ENCODE peak calls at places on chromosome 4, in ten cellular contexts. X is stimulated activated CD8-positive, alpha-beta memory T cell treated with anti-CD3 and anti-CD28 coated beads, Interleukin-4, amount 100 ng/mL, for 4 hours; I is OCI-LY7; W is fibroblast of lung; R is AML-193; V is AG09319; B is fibroblast of pulmonary artery; Y is NCI-H1105 treated with DMSO at 0.1 percent for 48 hours; H is activated CD4-positive, alpha-beta T cell treated with anti-CD3 and anti-CD28 coated beads, Interleukin-2, amount 50 U/mL, for 24 hours; Q is HEK293T. C is an unnamed sample.

GRCh38 chr4:47705326-47705981 is 132.4 kb downstream of the CORIN start:
- DNase-seq in Y (no peak), X (no peak), H (no peak), B (peak; percentile 35), Q (peak; percentile 7), W (peak; percentile 15), R (peak; percentile 40), V (no peak), I (peak; percentile 42), C (no peak)

GRCh38 chr4:173025131-173025530 is 143.5 kb upstream of the GALNT7 start:
- DNase-seq in B (peak; percentile 84), Q (peak; percentile 59), H (no peak), W (peak; percentile 68), V (peak; percentile 36), R (peak; percentile 77), X (no peak), Y (peak; percentile 55), I (peak; percentile 78), C (no peak)

GRCh38 chr4:22573198-22573597 is 57.3 kb upstream of the ADGRA3 start:
- DNase-seq in R (no peak), Q (no peak), Y (peak; percentile 76), H (no peak), V (no peak), X (no peak), W (peak; percentile 19), B (peak; percentile 24), I (no peak), C (no peak)

GRCh38 chr4:93731448-93731847 is 97.1 kb upstream of the ATOH1 start:
- DNase-seq in Q (no peak), X (no peak), W (peak; percentile 10), B (no peak), R (no peak), I (no peak), V (no peak), Y (no peak), H (no peak), C (no peak)

GRCh38 chr4:120630432-120630831 is 292.1 kb downstream of the PRDM5 start:
- DNase-seq in X (no peak), V (no peak), R (no peak), B (peak; percentile 11), W (peak; percentile 7), Y (no peak), Q (no peak), I (no peak), H (no peak), C (no peak)

GRCh38 chr4:54513741-54514140 is 144.0 kb upstream of the KIT start:
- DNase-seq in R (no peak), W (no peak), V (no peak), I (no peak), X (no peak), Y (no peak), Q (no peak), H (no peak), B (no peak), C (no peak)

GRCh38 chr4:40227284-40227683 is 30.5 kb downstream of the RHOH start:
- DNase-seq in R (no peak), I (no peak), W (no peak), B (no peak), Y (no peak), X (no peak), Q (no peak), H (no peak), V (no peak), C (no peak)

GRCh38 chr4:10083861-10084641 is 32.5 kb downstream of the WDR1 start:
- DNase-seq in V (no peak), X (no peak), H (no peak), Y (no peak), R (no peak), I (no peak), W (no peak), Q (no peak), B (no peak), C (peak; percentile 18)

GRCh38 chr4:118398226-118399090 is 45.7 kb upstream of the PRSS12 start:
- DNase-seq in I (no peak), Y (no peak), W (no peak), V (no peak), B (no peak), R (peak; percentile 64), Q (no peak), X (no peak), H (no peak), C (no peak)

GRCh38 chr4:73152893-73153292 is 83.4 kb upstream of the COX18 start:
- DNase-seq in W (no peak), B (peak; percentile 23), R (no peak), Q (no peak), I (no peak), X (no peak), V (no peak), H (no peak), Y (no peak), C (no peak)

GRCh38 chr4:79082988-79083387 is 143.8 kb upstream of the PAQR3 start:
- DNase-seq in I (no peak), H (no peak), W (no peak), R (no peak), Q (no peak), B (no peak), Y (no peak), V (no peak), X (no peak), C (no peak)

GRCh38 chr4:168585168-168586091 is 88.6 kb downstream of the PALLD start:
- DNase-seq in V (peak; percentile 61), Q (peak; percentile 78), I (peak; percentile 4), Y (no peak), R (peak; percentile 22), X (no peak), W (peak; percentile 78), B (peak; percentile 91), H (no peak), C (peak; percentile 57)

GRCh38 chr4:3136454-3136853 is 62.0 kb downstream of the HTT start:
- DNase-seq in W (no peak), I (peak; percentile 7), H (no peak), Q (no peak), X (no peak), B (peak; percentile 58), R (no peak), V (no peak), Y (no peak), C (no peak)

GRCh38 chr4:153274967-153275366 is 69.5 kb upstream of the MND1 start:
- DNase-seq in X (no peak), Y (no peak), I (no peak), R (no peak), B (no peak), W (peak; percentile 6), Q (no peak), V (no peak), H (no peak), C (no peak)

GRCh38 chr4:971670-972500 is 1.5 kb downstream of the DGKQ start:
- DNase-seq in I (no peak), B (no peak), X (no peak), R (no peak), V (no peak), Y (no peak), H (no peak), Q (no peak), W (no peak), C (no peak)

GRCh38 chr4:169675825-169676224 is 55.4 kb downstream of the CLCN3 start:
- DNase-seq in B (no peak), Y (no peak), X (no peak), R (no peak), I (no peak), H (no peak), W (no peak), V (no peak), Q (no peak), C (no peak)

GRCh38 chr4:26574563-26574962 is 9.3 kb upstream of the TBC1D19 start:
- DNase-seq in I (no peak), H (no peak), X (no peak), Q (no peak), W (no peak), V (no peak), B (no peak), Y (no peak), R (no peak), C (no peak)